ENCODE peak calls at places on chromosomes 12 and 14, in four cellular contexts. X is left ventricle myocardium inferior, J is lower leg skin, M is cardiac muscle cell. E is an unnamed sample.

GRCh38 chr14:99322731-99323599 is 51.0 kb upstream of the BCL11B start:
- DNase-seq in X (no peak), J (peak; percentile 79), M (no peak), E (no peak)

GRCh38 chr12:27896419-27896990 is 76.0 kb downstream of the PTHLH start:
- DNase-seq in J (no peak), M (no peak), X (no peak), E (peak; percentile 22)

GRCh38 chr14:94001501-94002396 is 4.6 kb downstream of the CCDC197 start:
- DNase-seq in M (peak; percentile 84), J (no peak), X (peak; percentile 37), E (peak; percentile 66)

GRCh38 chr14:80271389-80271788 is 60.1 kb upstream of the DIO2 start:
- DNase-seq in X (no peak), J (no peak), M (no peak), E (no peak)

GRCh38 chr12:114673169-114673833 is 10.7 kb downstream of the TBX3 start:
- DNase-seq in M (peak; percentile 82), J (no peak), X (no peak), E (peak; percentile 96)

GRCh38 chr12:75526655-75527511 is 15.5 kb upstream of the KRR1 start:
- DNase-seq in M (peak; percentile 81), J (no peak), X (no peak), E (peak; percentile 71)

GRCh38 chr12:42643881-42644579 is 54.5 kb upstream of the PRICKLE1 start:
- DNase-seq in J (no peak), M (no peak), X (no peak), E (no peak)

GRCh38 chr12:126789963-126790362 is 1477.0 kb upstream of the TMEM132C start:
- DNase-seq in M (no peak), X (no peak), J (no peak), E (no peak)

GRCh38 chr12:12384601-12385321 is 27.9 kb downstream of the BORCS5 start:
- DNase-seq in X (no peak), J (no peak), M (peak; percentile 55), E (no peak)

GRCh38 chr14:39169541-39169900 is 612 bp downstream of the TRAPPC6B start:
- DNase-seq in M (no peak), X (no peak), J (no peak), E (no peak)

GRCh38 chr14:61418749-61419148 is 97.4 kb downstream of the PRKCH start:
- DNase-seq in M (peak; percentile 68), X (no peak), J (no peak), E (no peak)

GRCh38 chr12:48977290-48978281 is 536 bp upstream of the WNT1 start:
- DNase-seq in X (no peak), M (no peak), J (peak; percentile 94), E (no peak)

DNA sequence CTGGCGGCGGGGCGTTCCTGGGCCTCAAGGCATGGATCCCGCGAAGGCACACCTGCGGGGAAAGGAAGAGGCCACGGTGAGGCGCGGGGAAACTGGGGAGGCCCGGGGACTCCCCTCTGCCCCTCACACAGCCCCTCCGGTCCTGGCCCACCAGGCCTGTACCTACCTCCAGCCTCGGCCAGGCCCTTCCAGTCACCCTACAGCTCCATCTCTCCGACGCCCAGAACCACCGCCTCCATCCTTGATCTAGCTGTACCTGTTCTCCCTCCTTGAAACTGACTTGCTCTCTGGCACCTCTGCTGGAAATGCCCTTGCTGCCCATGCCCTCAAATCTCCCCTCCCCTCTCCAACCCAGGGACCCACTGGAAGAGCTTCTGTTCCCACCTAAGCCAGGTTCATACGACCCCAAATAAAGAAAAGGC is 1.7 kb downstream of the ANKRD9 start:
- DNase-seq in M (no peak), J (no peak), X (no peak), E (no peak)
- TF ChIP-seq CTCF in M (no peak), J (no peak), X (no peak), E (no peak)

GRCh38 chr14:69769623-69770022 is 2.7 kb downstream of the SRSF5 start:
- DNase-seq in M (no peak), X (no peak), J (no peak), E (no peak)
- H3K4me3 ChIP-seq in M (no peak overlapping the region), X (peak overlapping the region; percentile 78), J (no peak overlapping the region), E (no peak overlapping the region)

DNA sequence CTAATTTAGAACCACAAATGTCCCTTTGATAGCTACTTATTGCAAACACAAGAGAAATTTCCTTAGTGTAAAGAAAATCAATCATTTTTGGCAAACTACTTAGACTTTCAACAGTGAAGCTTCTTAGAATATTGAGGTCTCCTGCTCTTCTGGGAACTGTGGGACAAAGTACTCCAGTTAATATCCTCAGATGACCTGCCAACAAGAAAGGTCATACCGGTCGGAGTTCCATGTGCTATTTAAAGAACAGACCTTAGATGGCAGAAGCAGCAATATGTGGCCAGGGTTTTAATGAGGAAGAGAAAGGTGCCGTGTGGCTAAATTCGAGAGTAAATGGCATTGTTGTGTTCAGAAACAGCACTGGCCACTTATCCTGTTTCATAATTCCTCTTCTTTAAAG is 114.7 kb upstream of the AMIGO2 start:
- DNase-seq in J (no peak), X (no peak), M (peak; percentile 61), E (no peak)
- TF ChIP-seq CTCF in J (no peak), X (no peak), M (no peak), E (no peak)

GRCh38 chr12:6548556-6549378 is 7.1 kb downstream of the IFFO1 start:
- DNase-seq in J (no peak), X (no peak), M (no peak), E (peak; percentile 61)
- H3K4me3 ChIP-seq in J (no peak overlapping the region), X (no peak overlapping the region), M (no peak overlapping the region), E (no peak overlapping the region)

DNA sequence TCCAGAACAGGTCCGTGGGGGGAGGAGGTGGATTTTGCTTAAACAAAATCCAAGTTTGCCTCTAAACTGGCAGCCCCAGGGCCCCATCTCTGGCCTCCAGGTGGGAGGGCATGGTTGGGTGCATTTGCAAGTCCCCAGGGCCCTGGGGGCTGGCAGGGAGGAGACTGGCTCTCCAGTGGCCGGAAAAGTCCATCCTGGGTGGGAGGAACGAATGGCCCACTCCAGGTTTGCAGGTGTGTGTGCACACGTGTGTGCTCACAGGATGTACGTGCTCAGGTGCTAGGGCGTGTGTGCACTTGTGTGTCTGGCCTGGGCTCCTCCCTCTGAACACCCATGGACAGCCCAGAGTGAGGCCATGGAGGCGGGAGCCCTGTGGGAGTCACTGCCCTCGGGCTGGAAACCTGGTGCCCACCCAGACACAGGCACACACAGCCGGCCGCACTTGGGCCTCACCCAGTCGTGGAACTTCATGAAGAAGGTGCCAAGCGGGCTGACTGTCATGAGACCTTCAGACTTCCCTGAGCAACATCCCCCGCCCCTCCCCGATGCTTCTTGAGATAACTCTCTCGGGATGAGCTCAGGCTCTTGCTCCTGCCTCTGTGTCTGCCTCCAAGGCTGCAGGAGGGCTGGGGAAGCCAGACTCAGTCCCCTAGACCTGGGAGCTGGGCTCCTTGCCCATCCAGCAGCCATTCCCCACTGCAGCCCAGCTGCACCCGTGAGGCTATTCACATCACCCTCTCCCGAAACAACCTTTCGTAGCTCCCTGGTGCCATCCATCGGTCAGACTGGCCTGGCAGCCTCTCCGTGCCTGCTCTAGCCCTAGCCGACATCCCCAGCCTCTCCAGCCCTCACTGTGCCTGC is 9.4 kb downstream of the AHNAK2 start:
- DNase-seq in J (peak; percentile 95), X (no peak), M (no peak), E (peak; percentile 53)
- TF ChIP-seq CTCF in J (no peak), X (no peak), M (peak; percentile 33), E (no peak)

DNA sequence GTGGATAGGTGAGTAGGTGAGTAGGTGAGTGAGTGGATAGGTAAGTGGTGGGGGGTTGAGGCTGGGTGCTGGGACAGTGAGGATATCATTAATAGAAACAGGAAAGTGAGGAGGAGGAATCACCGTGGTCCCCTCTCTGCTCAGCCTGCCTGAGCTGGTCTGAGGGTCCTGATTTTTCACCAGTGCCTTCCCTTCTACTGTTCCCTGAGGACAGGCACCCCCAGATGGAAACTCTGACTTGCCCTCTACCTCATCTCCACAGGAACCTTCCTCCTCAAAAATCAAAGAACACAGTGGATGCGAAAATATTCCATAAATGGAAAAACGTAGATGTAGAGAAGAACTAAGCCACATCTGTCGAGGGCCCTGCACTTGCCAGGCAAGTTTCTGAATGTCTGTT is 1.9 kb downstream of the GPR68 start:
- DNase-seq in X (no peak), M (no peak), J (no peak), E (no peak)
- H3K4me3 ChIP-seq in X (no peak overlapping the region), M (no peak overlapping the region), J (no peak overlapping the region), E (no peak overlapping the region)

GRCh38 chr12:119328111-119328510 is 6.4 kb upstream of the CCDC60 start:
- DNase-seq in J (no peak), M (peak; percentile 46), X (no peak), E (no peak)
- TF ChIP-seq CTCF in J (no peak), M (no peak), X (peak; percentile 61), E (no peak)

E was measured in fibroblast of villous mesenchyme.